ENCODE peak calls at places on chromosomes 7 and 10, in five cellular contexts. R is HFFc6, H is brain microvascular endothelial cell, J is neural crest cell, Y is choroid plexus epithelial cell. I is an unnamed sample.

GRCh38 chr10:93186631-93187030 is 112.9 kb downstream of the CYP26A1 start:
- DNase-seq in R (no peak), H (no peak), J (no peak), Y (peak; percentile 34), I (no peak)

GRCh38 chr7:82755705-82756551 is 312.4 kb upstream of the CACNA2D1 start:
- DNase-seq in R (peak; percentile 84), H (peak; percentile 69), J (no peak), Y (peak; percentile 73), I (no peak)

GRCh38 chr10:123134058-123134914 is 1.5 kb upstream of the HMX3 start:
- DNase-seq in R (no peak), H (no peak), J (no peak), Y (no peak), I (peak; percentile 44)

GRCh38 chr7:84837405-84837804 is 349.5 kb downstream of the SEMA3D start:
- DNase-seq in R (no peak), H (no peak), J (no peak), Y (no peak), I (no peak)

GRCh38 chr10:92574545-92575377 is 868 bp upstream of the IDE start:
- DNase-seq in R (peak; percentile 57), H (peak; percentile 32), J (no peak), Y (peak; percentile 22), I (no peak)

GRCh38 chr7:92914645-92915044 is 78.3 kb upstream of the CDK6 start:
- DNase-seq in R (no peak), H (no peak), J (no peak), Y (no peak), I (no peak)

GRCh38 chr7:117217121-117217520 is 105.7 kb downstream of the WNT2 start:
- DNase-seq in R (no peak), H (no peak), J (no peak), Y (no peak), I (no peak)

GRCh38 chr7:44959433-44959951 is 19.3 kb downstream of the MYO1G start:
- DNase-seq in R (peak; percentile 27), H (no peak), J (no peak), Y (no peak), I (no peak)

GRCh38 chr10:133442191-133442966 is 11.4 kb upstream of the SCART1 start:
- DNase-seq in R (no peak), H (no peak), J (no peak), Y (no peak), I (no peak)

GRCh38 chr10:122127943-122128342 is 139.0 kb downstream of the TACC2 start:
- DNase-seq in R (no peak), H (peak; percentile 69), J (no peak), Y (no peak), I (no peak)

GRCh38 chr7:103445228-103446020 is 583 bp downstream of the SLC26A5 start:
- DNase-seq in R (no peak), H (no peak), J (peak; percentile 2), Y (peak; percentile 4), I (peak; percentile 21)

GRCh38 chr7:26293569-26294308 is 2.1 kb downstream of the SNX10 start:
- DNase-seq in R (no peak), H (no peak), J (no peak), Y (no peak), I (no peak)

GRCh38 chr10:97546441-97547340 is 25.9 kb upstream of the ANKRD2 start:
- DNase-seq in R (no peak), H (no peak), J (no peak), Y (no peak), I (no peak)

GRCh38 chr10:55358539-55358938 is 557.5 kb upstream of the PCDH15 start:
- DNase-seq in R (no peak), H (no peak), J (no peak), Y (no peak), I (no peak)

GRCh38 chr7:7122701-7123281 is 59.6 kb upstream of the C1GALT1 start:
- DNase-seq in R (peak; percentile 3), H (peak; percentile 24), J (no peak), Y (peak; percentile 83), I (no peak)

GRCh38 chr10:21184216-21184615 is 287.1 kb upstream of the NEBL start:
- DNase-seq in R (no peak), H (peak; percentile 52), J (no peak), Y (peak; percentile 86), I (no peak)

GRCh38 chr10:50322075-50322474 is 70.8 kb upstream of the ASAH2 start:
- DNase-seq in R (peak; percentile 72), H (peak; percentile 37), J (no peak), Y (peak; percentile 51), I (no peak)

GRCh38 chr7:28885771-28886170 is 72.4 kb downstream of the TRIL start:
- DNase-seq in R (no peak), H (no peak), J (no peak), Y (no peak), I (no peak)

GRCh38 chr7:28889290-28889689 is 68.8 kb downstream of the TRIL start:
- DNase-seq in R (no peak), H (no peak), J (no peak), Y (no peak), I (no peak)

GRCh38 chr7:28891192-28891872 is 66.8 kb downstream of the TRIL start:
- DNase-seq in R (no peak), H (no peak), J (no peak), Y (no peak), I (no peak)

GRCh38 chr7:28893888-28894287 is 64.2 kb downstream of the TRIL start:
- DNase-seq in R (no peak), H (no peak), J (no peak), Y (no peak), I (no peak)

DNA sequence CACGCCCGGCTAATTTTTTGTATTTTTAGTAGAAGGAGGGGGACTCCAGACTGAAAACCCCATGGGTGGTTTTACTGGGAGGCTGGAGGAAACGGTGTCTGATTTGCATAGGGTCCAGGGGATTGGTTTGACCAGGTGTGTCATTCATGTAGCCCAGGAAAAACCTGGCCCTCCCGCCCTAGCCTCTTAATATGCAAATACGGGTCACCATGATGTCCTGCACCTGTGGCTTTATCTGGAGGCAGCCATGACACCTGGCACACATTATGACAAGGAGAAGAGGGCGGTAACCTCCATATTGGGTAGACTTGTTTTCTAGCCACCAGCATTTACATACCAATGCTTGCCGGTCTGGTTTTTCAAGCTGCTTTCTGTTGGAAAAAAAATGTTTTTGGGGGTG is 68.0 kb downstream of the TRIL start:
- DNase-seq in R (no peak), H (no peak), J (no peak), Y (no peak), I (no peak)
- TF ChIP-seq CTCF in R (no peak), H (no peak), J (no peak), Y (no peak), I (no peak)

GRCh38 chr10:282294-283139 is 147.3 kb downstream of the ZMYND11 start:
- DNase-seq in R (peak; percentile 62), H (no peak), J (no peak), Y (peak; percentile 71), I (no peak)

GRCh38 chr10:279232-279631 is 144.0 kb downstream of the ZMYND11 start:
- DNase-seq in R (no peak), H (no peak), J (no peak), Y (no peak), I (no peak)

GRCh38 chr10:277963-278362 is 142.7 kb downstream of the ZMYND11 start:
- DNase-seq in R (no peak), H (no peak), J (no peak), Y (no peak), I (no peak)

GRCh38 chr10:278707-279106 is 143.5 kb downstream of the ZMYND11 start:
- DNase-seq in R (no peak), H (no peak), J (no peak), Y (no peak), I (no peak)

GRCh38 chr10:279655-280054 is 144.4 kb downstream of the ZMYND11 start:
- DNase-seq in R (no peak), H (no peak), J (no peak), Y (no peak), I (no peak)
- TF ChIP-seq CTCF in R (no peak), H (no peak), J (peak; percentile 28), Y (no peak), I (no peak)

GRCh38 chr10:31210190-31210589 is 108.8 kb upstream of the ZEB1 start:
- DNase-seq in R (no peak), H (no peak), J (no peak), Y (no peak), I (no peak)

GRCh38 chr10:31219321-31219720 is 99.7 kb upstream of the ZEB1 start:
- DNase-seq in R (no peak), H (no peak), J (no peak), Y (no peak), I (no peak)

GRCh38 chr10:31213959-31214358 is 105.1 kb upstream of the ZEB1 start:
- DNase-seq in R (no peak), H (no peak), J (no peak), Y (no peak), I (no peak)

GRCh38 chr10:31209523-31209922 is 109.5 kb upstream of the ZEB1 start:
- DNase-seq in R (no peak), H (no peak), J (no peak), Y (no peak), I (no peak)

GRCh38 chr10:31215052-31215451 is 104.0 kb upstream of the ZEB1 start:
- DNase-seq in R (no peak), H (no peak), J (no peak), Y (no peak), I (no peak)
- TF ChIP-seq CTCF in R (no peak), H (no peak), J (no peak), Y (no peak), I (no peak)

DNA sequence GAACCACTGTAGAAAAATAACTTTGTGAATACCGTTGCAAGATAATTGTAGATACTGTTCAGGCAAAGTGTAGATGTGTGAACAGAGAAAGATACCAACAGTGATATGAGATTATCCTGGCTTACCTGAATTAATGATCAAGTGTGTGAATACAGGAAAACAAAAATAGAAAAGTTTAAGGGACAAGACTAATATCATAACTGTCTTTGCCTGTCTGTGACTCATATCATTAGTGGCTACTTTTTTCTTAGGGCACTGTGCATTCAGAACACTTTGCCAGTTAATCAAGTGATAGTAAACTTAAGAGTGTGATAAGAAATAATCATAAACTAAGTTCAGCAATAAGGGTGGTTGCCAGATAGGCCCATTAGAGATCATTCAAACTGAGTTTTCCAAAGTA is 323.0 kb upstream of the LRGUK start:
- DNase-seq in R (no peak), H (no peak), J (no peak), Y (no peak), I (no peak)
- TF ChIP-seq CTCF in R (no peak), H (no peak), J (no peak), Y (no peak), I (no peak)

GRCh38 chr10:72056932-72057751 is 31.2 kb downstream of the SPOCK2 start:
- DNase-seq in R (no peak), H (no peak), J (no peak), Y (no peak), I (no peak)

GRCh38 chr10:72059843-72060822 is 28.2 kb downstream of the SPOCK2 start:
- DNase-seq in R (no peak), H (no peak), J (no peak), Y (no peak), I (no peak)

GRCh38 chr10:72061491-72061890 is 26.9 kb downstream of the SPOCK2 start:
- DNase-seq in R (no peak), H (no peak), J (no peak), Y (no peak), I (no peak)

GRCh38 chr10:72058347-72058898 is 29.9 kb downstream of the SPOCK2 start:
- DNase-seq in R (no peak), H (no peak), J (no peak), Y (no peak), I (no peak)

GRCh38 chr10:72058989-72059842 is 29.1 kb downstream of the SPOCK2 start:
- DNase-seq in R (no peak), H (peak; percentile 27), J (no peak), Y (no peak), I (no peak)
- TF ChIP-seq CTCF in R (no peak), H (no peak), J (no peak), Y (no peak), I (no peak)

GRCh38 chr10:79068203-79068561 is 584 bp upstream of the ZMIZ1 start:
- DNase-seq in R (no peak), H (no peak), J (no peak), Y (peak; percentile 16), I (no peak)
- TF ChIP-seq CTCF in R (peak; percentile 44), H (peak; percentile 14), J (no peak), Y (no peak), I (no peak)

I was measured in nephron progenitor cell.